ENCODE peak calls at places on chromosomes 6 and 20, in nine cellular contexts. B is endothelial cell of umbilical vein, L is GM23248, F is HCT116, Z is PC-9, A is HepG2, C is MM.1S, G is astrocyte, R is PC-3. D is an unnamed sample.

GRCh38 chr20:32079655-32080109 is 27.6 kb downstream of the HCK start:
- DNase-seq in L (no peak), B (no peak), C (no peak), G (no peak), F (peak; percentile 8), R (no peak), Z (no peak), A (peak; percentile 61), D (no peak)

GRCh38 chr20:44832724-44833123 is 22.4 kb upstream of the RIMS4 start:
- DNase-seq in C (no peak), A (no peak), R (peak; percentile 38), B (no peak), L (peak; percentile 35), Z (no peak), F (peak; percentile 23), G (no peak), D (no peak)

GRCh38 chr6:105492706-105493673 is 90.1 kb upstream of the PREP start:
- DNase-seq in B (peak; percentile 10), L (no peak), C (peak; percentile 66), Z (no peak), R (peak; percentile 31), A (no peak), F (no peak), G (peak; percentile 23), D (peak; percentile 42)

GRCh38 chr6:149335924-149336323 is 18.4 kb downstream of the TAB2 start:
- DNase-seq in Z (no peak), F (peak; percentile 59), A (no peak), L (peak; percentile 84), B (peak; percentile 67), R (peak; percentile 81), G (peak; percentile 75), C (no peak), D (peak; percentile 19)

GRCh38 chr6:12761376-12762115 is 45.0 kb downstream of the PHACTR1 start:
- DNase-seq in A (no peak), R (no peak), G (peak; percentile 98), B (no peak), F (no peak), C (no peak), L (peak; percentile 98), Z (no peak), D (no peak)

GRCh38 chr6:111589366-111589765 is 16.3 kb downstream of the TRAF3IP2 start:
- DNase-seq in B (peak; percentile 71), Z (peak; percentile 75), G (peak; percentile 94), A (peak; percentile 44), L (peak; percentile 96), C (no peak), F (peak; percentile 80), R (peak; percentile 89), D (no peak)

GRCh38 chr6:39366875-39367618 is 44.5 kb upstream of the KCNK16 start:
- DNase-seq in B (no peak), C (no peak), G (no peak), F (no peak), R (no peak), Z (no peak), A (no peak), L (peak; percentile 14), D (no peak)

GRCh38 chr20:641516-641913 is 11.5 kb downstream of the SRXN1 start:
- DNase-seq in A (peak; percentile 85), C (no peak), Z (no peak), L (peak; percentile 49), R (no peak), F (no peak), G (no peak), B (no peak), D (no peak)

GRCh38 chr6:99613398-99613704 is 6.7 kb downstream of the PRDM13 start:
- DNase-seq in Z (no peak), F (no peak), A (no peak), L (peak; percentile 60), C (peak; percentile 48), B (no peak), G (no peak), R (no peak), D (peak; percentile 65)

GRCh38 chr6:99611148-99611547 is 4.5 kb downstream of the PRDM13 start:
- DNase-seq in F (no peak), B (no peak), C (no peak), G (no peak), L (no peak), A (no peak), Z (no peak), R (no peak), D (no peak)

GRCh38 chr6:99614430-99615161 is 8.0 kb downstream of the PRDM13 start:
- DNase-seq in L (peak; percentile 38), C (peak; percentile 62), G (no peak), Z (no peak), A (no peak), R (no peak), F (no peak), B (no peak), D (peak; percentile 29)

GRCh38 chr6:99613705-99614429 is 7.2 kb downstream of the PRDM13 start:
- DNase-seq in R (no peak), L (peak; percentile 37), Z (no peak), A (no peak), C (peak; percentile 48), G (no peak), B (no peak), F (no peak), D (peak; percentile 32)

GRCh38 chr6:99612551-99613397 is 6.1 kb downstream of the PRDM13 start:
- DNase-seq in A (no peak), Z (no peak), C (no peak), L (no peak), F (no peak), R (no peak), B (no peak), G (no peak), D (no peak)
- H4K20me1 ChIP-seq in A (no peaks in the 10 kb centered on the region), Z (no peaks in the 10 kb centered on the region), C (no peaks in the 10 kb centered on the region), L (no peaks in the 10 kb centered on the region), F (no peaks in the 10 kb centered on the region), R (no peaks in the 10 kb centered on the region), B (no peaks in the 10 kb centered on the region), G (no peaks in the 10 kb centered on the region), D (no peaks in the 10 kb centered on the region)

GRCh38 chr20:57450931-57451330 is 59.7 kb downstream of the RBM38 start:
- DNase-seq in L (no peak), C (no peak), G (no peak), B (no peak), R (no peak), A (no peak), Z (no peak), F (no peak), D (no peak)

GRCh38 chr20:57450419-57450818 is 59.2 kb downstream of the RBM38 start:
- DNase-seq in L (peak; percentile 56), Z (no peak), R (peak; percentile 49), A (no peak), B (no peak), F (no peak), C (peak; percentile 77), G (no peak), D (no peak)

GRCh38 chr20:57451759-57452661 is 60.8 kb downstream of the RBM38 start:
- DNase-seq in B (no peak), G (no peak), L (no peak), F (no peak), A (no peak), C (no peak), R (no peak), Z (no peak), D (no peak)

GRCh38 chr20:57449398-57450354 is 58.5 kb downstream of the RBM38 start:
- DNase-seq in R (peak; percentile 90), L (no peak), C (no peak), Z (no peak), F (no peak), B (no peak), A (no peak), G (no peak), D (no peak)

GRCh38 chr20:57451356-57451755 is 60.2 kb downstream of the RBM38 start:
- DNase-seq in F (no peak), Z (no peak), C (no peak), G (no peak), A (no peak), B (no peak), L (no peak), R (no peak), D (no peak)
- H3K27me3 ChIP-seq in F (peaks cover 10% of the 10 kb centered on the region), Z (peaks cover 82% of the 10 kb centered on the region), C (no peaks in the 10 kb centered on the region), G (peaks cover 31% of the 10 kb centered on the region), A (peaks cover 13% of the 10 kb centered on the region), B (no peaks in the 10 kb centered on the region), L (peaks cover 13% of the 10 kb centered on the region), R (no peaks in the 10 kb centered on the region), D (peaks cover 4% of the 10 kb centered on the region)

GRCh38 chr6:7154341-7155139 is 46.8 kb downstream of the RREB1 start:
- DNase-seq in B (no peak), R (no peak), F (no peak), Z (no peak), A (no peak), C (no peak), G (no peak), L (no peak), D (no peak)

GRCh38 chr6:7156666-7157278 is 49.0 kb downstream of the RREB1 start:
- DNase-seq in G (peak; percentile 81), R (peak; percentile 70), F (no peak), C (no peak), L (peak; percentile 94), B (no peak), A (no peak), Z (no peak), D (no peak)

GRCh38 chr6:7153807-7154206 is 46.0 kb downstream of the RREB1 start:
- DNase-seq in R (no peak), C (no peak), G (no peak), B (no peak), F (no peak), A (no peak), Z (no peak), L (no peak), D (no peak)

GRCh38 chr6:7157752-7158616 is 50.2 kb downstream of the RREB1 start:
- DNase-seq in R (no peak), C (no peak), Z (no peak), L (peak; percentile 77), G (peak; percentile 62), F (no peak), B (no peak), A (no peak), D (no peak)

DNA sequence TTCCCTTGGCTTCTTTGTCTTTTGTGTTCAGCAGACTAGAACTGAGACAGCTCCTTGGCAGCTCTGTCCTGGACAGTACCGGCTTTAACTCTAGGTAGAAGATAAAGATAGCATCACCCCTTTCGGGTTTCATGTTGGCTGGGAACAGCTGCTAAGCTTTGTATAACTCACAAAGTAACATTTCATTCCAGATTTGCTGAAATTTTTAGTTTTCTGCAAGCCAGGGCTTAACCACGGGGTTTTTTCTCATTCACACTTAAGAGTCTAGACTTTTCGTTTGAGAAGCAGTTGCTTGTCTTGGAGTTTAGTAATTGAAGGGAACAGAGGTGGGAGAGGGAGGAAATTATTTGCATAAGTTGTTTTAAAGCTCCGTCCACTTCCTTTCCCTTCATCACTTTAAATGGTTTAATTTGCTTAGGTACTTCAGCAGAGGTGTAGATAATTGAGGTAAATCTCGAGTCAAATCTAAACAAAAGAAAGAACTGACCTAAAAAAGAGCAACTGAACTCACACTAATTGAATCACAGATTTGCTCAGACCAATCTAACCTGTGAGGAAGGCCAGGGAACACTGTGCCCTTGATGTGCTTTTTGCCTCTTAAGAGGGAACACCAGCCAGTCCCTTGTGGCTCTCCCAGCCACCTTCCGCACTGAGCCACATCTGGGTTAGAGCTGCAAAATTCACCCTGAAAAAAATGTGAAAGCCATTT is 48.3 kb downstream of the RREB1 start:
- DNase-seq in C (peak; percentile 72), L (peak; percentile 40), A (no peak), R (no peak), G (no peak), B (no peak), F (no peak), Z (no peak), D (no peak)
- H4K20me1 ChIP-seq in C (no peaks in the 10 kb centered on the region), L (no peaks in the 10 kb centered on the region), A (peaks cover 17% of the 10 kb centered on the region), R (peaks cover 11% of the 10 kb centered on the region), G (peaks cover 84% of the 10 kb centered on the region), B (peaks cover 4% of the 10 kb centered on the region), F (no peaks in the 10 kb centered on the region), Z (no peaks in the 10 kb centered on the region), D (peaks cover 22% of the 10 kb centered on the region)

DNA sequence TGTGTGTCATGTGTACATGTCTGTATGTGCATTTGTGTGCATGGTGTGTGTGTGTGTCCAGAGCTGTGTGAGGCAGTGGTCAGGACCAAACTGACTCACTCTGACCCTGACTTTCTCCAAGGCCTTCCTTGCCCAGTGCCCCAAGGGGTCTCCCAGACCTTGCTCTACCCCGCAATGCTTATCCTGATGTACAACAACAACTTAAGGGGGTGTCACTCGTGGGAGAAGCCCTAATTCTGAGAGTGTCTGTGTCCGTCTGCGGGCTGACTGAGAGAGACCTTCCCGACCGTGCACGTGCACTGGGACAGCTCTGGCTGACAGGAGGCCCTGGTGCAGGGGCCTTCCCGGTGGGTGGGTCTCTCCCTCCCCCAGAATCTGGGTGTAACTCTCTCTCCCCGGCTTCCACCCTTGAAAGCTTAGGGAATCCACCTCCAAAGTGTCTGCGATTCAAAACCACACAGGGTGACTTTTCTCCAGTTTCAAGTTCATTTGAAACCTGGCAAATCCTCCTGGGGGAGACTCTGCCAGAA is 225.7 kb downstream of the TAF4 start:
- DNase-seq in F (no peak), Z (no peak), R (no peak), C (no peak), L (no peak), B (no peak), G (no peak), A (no peak), D (no peak)
- H3K27me3 ChIP-seq in F (peaks cover 13% of the 10 kb centered on the region), Z (peaks cover 97% of the 10 kb centered on the region), R (peaks cover 91% of the 10 kb centered on the region), C (peaks cover 87% of the 10 kb centered on the region), L (no peaks in the 10 kb centered on the region), B (no peaks in the 10 kb centered on the region), G (no peaks in the 10 kb centered on the region), A (peaks cover 17% of the 10 kb centered on the region), D (no peaks in the 10 kb centered on the region)

D was measured in hepatocyte.